ENCODE peak calls at places on chromosomes 12 and 14, in eight cellular contexts. One of them, this sample, is unnamed.

GRCh38 chr14:37150414-37150813 is 22.0 kb downstream of the SLC25A21 start:
- DNase-seq in transverse colon: no peak
- DNase-seq in gastrocnemius medialis: no peak
- DNase-seq in stomach: no peak
- DNase-seq in sigmoid colon: no peak
- DNase-seq in IMR-90: peak
- DNase-seq in H54: no peak
- DNase-seq in adrenal gland: no peak
- DNase-seq in this sample: no peak

GRCh38 chr14:50230601-50231474 is 540 bp downstream of the SOS2 start:
- DNase-seq in transverse colon: peak
- DNase-seq in gastrocnemius medialis: peak
- DNase-seq in stomach: peak
- DNase-seq in sigmoid colon: peak
- DNase-seq in IMR-90: peak
- DNase-seq in H54: peak
- DNase-seq in adrenal gland: peak
- DNase-seq in this sample: no peak

GRCh38 chr14:68088463-68088862 is 268.9 kb downstream of the RAD51B start:
- DNase-seq in transverse colon: no peak
- DNase-seq in gastrocnemius medialis: no peak
- DNase-seq in stomach: no peak
- DNase-seq in sigmoid colon: peak
- DNase-seq in IMR-90: peak
- DNase-seq in H54: peak
- DNase-seq in adrenal gland: no peak
- DNase-seq in this sample: no peak

GRCh38 chr12:59093090-59093489 is 172.8 kb upstream of the LRIG3 start:
- DNase-seq in transverse colon: no peak
- DNase-seq in gastrocnemius medialis: no peak
- DNase-seq in stomach: no peak
- DNase-seq in sigmoid colon: no peak
- DNase-seq in IMR-90: peak
- DNase-seq in H54: no peak
- DNase-seq in adrenal gland: no peak
- DNase-seq in this sample: no peak

GRCh38 chr14:75168586-75169335 is 7.7 kb downstream of the TMED10 start:
- DNase-seq in transverse colon: no peak
- DNase-seq in gastrocnemius medialis: no peak
- DNase-seq in stomach: no peak
- DNase-seq in sigmoid colon: no peak
- DNase-seq in IMR-90: peak
- DNase-seq in H54: no peak
- DNase-seq in adrenal gland: no peak
- DNase-seq in this sample: no peak

GRCh38 chr12:46950116-46950515 is 124.3 kb upstream of the SLC38A4 start:
- DNase-seq in transverse colon: no peak
- DNase-seq in gastrocnemius medialis: no peak
- DNase-seq in stomach: no peak
- DNase-seq in sigmoid colon: no peak
- DNase-seq in IMR-90: no peak
- DNase-seq in H54: no peak
- DNase-seq in adrenal gland: no peak
- DNase-seq in this sample: no peak

GRCh38 chr12:88895634-88896033 is 315.4 kb upstream of the KITLG start:
- DNase-seq in transverse colon: no peak
- DNase-seq in gastrocnemius medialis: no peak
- DNase-seq in stomach: no peak
- DNase-seq in sigmoid colon: no peak
- DNase-seq in IMR-90: peak
- DNase-seq in H54: no peak
- DNase-seq in adrenal gland: no peak
- DNase-seq in this sample: no peak

GRCh38 chr14:85535916-85536834 is 6.2 kb downstream of the FLRT2 start:
- DNase-seq in transverse colon: no peak
- DNase-seq in gastrocnemius medialis: no peak
- DNase-seq in stomach: no peak
- DNase-seq in sigmoid colon: no peak
- DNase-seq in IMR-90: peak
- DNase-seq in H54: no peak
- DNase-seq in adrenal gland: no peak
- DNase-seq in this sample: no peak

GRCh38 chr12:59665692-59666091 is 69.9 kb downstream of the SLC16A7 start:
- DNase-seq in transverse colon: no peak
- DNase-seq in gastrocnemius medialis: no peak
- DNase-seq in stomach: no peak
- DNase-seq in sigmoid colon: no peak
- DNase-seq in IMR-90: no peak
- DNase-seq in H54: no peak
- DNase-seq in adrenal gland: no peak
- DNase-seq in this sample: no peak

DNA sequence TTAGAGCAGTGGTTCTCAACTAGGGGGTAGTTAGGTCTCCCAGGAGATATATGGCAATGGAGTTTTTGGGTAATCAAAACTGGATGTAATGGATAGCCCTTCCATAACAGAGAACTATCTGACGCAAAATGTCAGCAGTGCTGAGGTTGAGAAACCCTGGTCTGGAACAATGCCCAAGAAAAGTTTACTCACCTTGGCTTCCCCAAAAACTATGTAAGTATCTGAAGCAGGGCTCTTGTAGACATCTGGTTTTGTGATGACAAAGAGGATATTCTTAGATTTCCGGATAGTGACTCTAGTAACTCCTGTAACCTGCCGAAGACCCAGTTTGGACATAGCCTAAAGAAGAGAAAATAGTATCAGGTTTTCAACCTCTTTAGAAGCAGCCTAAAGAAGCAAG is 11.8 kb downstream of the NACA start:
- DNase-seq in transverse colon: no peak
- DNase-seq in gastrocnemius medialis: no peak
- DNase-seq in stomach: no peak
- DNase-seq in sigmoid colon: no peak
- DNase-seq in IMR-90: no peak
- DNase-seq in H54: no peak
- DNase-seq in adrenal gland: no peak
- DNase-seq in this sample: no peak
- TF ChIP-seq POLR2A in transverse colon: no peak
- TF ChIP-seq POLR2A in gastrocnemius medialis: no peak
- TF ChIP-seq POLR2A in stomach: no peak
- TF ChIP-seq POLR2A in sigmoid colon: no peak
- TF ChIP-seq POLR2A in IMR-90: no peak
- TF ChIP-seq POLR2A in H54: no peak
- TF ChIP-seq POLR2A in adrenal gland: no peak
- TF ChIP-seq POLR2A in this sample: no peak

DNA sequence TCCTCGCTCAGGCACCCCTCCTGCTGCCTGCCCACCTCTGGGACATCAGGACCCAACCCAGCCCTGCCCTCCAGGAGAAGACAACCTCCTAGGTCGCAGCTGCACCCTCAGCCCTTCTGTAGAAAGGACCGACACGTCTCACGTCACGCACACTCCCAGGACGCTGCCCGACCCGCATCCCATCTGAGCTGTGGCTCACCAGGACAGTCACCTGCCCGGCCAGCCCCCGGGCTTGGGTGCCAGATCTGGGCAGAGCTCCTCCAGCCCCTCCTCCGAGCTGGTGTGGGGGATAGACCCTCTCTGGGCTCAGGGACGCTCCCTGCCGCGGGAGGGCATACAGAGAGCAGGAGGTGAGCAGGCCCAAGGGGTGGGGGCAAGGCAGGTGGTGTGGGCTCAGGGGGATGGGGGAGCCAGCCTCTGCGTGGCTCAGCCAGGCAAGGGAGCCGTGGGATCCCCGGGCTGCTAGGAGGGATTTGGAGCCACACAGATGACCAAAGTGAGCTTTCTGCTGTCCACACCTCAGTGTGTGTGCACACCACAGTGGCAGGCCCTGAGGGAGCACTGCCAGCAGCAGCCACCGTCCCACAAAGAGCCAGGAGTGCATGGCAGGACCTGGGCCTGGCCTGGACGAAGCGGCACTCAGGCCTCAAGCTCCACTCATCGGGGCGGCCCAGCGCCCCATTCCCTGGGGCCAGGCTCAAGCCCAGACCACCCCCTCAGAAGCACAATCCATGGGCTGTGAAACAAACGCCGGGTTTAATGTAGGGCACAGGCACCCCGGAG is 13.6 kb downstream of the DEGS2 start:
- DNase-seq in transverse colon: no peak
- DNase-seq in gastrocnemius medialis: no peak
- DNase-seq in stomach: no peak
- DNase-seq in sigmoid colon: no peak
- DNase-seq in IMR-90: no peak
- DNase-seq in H54: no peak
- DNase-seq in adrenal gland: no peak
- DNase-seq in this sample: no peak
- TF ChIP-seq POLR2A in transverse colon: no peak
- TF ChIP-seq POLR2A in gastrocnemius medialis: no peak
- TF ChIP-seq POLR2A in stomach: no peak
- TF ChIP-seq POLR2A in sigmoid colon: no peak
- TF ChIP-seq POLR2A in IMR-90: no peak
- TF ChIP-seq POLR2A in H54: no peak
- TF ChIP-seq POLR2A in adrenal gland: no peak
- TF ChIP-seq POLR2A in this sample: no peak

GRCh38 chr12:6186114-6186827 is 13.9 kb upstream of the CD9 start:
- DNase-seq in transverse colon: no peak
- DNase-seq in gastrocnemius medialis: no peak
- DNase-seq in stomach: no peak
- DNase-seq in sigmoid colon: no peak
- DNase-seq in IMR-90: no peak
- DNase-seq in H54: no peak
- DNase-seq in adrenal gland: no peak
- DNase-seq in this sample: no peak
- TF ChIP-seq POLR2A in transverse colon: no peak
- TF ChIP-seq POLR2A in gastrocnemius medialis: no peak
- TF ChIP-seq POLR2A in stomach: no peak
- TF ChIP-seq POLR2A in sigmoid colon: no peak
- TF ChIP-seq POLR2A in IMR-90: no peak
- TF ChIP-seq POLR2A in H54: no peak
- TF ChIP-seq POLR2A in adrenal gland: no peak
- TF ChIP-seq POLR2A in this sample: no peak

DNA sequence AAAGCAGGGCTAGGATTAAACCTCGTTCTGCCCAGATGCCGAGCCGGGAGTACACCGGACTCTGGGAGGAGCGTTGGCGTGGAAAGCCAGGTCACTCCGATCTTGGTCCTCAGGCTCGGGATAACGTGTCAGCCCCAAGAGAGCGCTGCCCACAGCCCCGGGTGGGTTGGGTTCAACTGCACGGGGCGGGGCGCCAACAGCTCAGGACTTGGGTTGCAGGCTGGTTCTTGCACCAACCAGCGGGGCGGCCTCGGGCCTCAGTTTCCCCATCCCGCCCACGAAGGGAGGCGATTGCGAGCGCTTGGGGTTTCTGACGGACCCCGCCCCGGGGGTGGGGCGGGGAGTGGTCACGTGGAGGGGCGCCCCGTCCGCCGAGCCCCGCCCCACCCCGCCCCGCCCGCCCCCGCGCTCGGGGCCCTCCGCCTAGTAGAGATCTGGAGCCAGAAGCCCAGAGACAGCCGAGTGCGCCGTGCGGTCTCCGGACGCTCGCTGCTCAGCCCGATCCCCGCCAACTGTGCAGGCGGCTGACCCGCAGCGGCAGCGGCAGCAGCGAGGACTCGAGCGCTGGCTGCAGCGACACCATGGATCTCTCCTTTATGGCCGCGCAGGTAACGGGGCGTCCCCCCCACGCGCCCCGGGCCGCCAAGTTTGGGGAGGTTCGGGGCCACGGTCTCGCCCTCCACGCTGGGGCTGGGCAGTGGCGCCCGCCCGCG is at the start of gene C14orf132:
- DNase-seq in transverse colon: peak
- DNase-seq in gastrocnemius medialis: no peak
- DNase-seq in stomach: peak
- DNase-seq in sigmoid colon: peak
- DNase-seq in IMR-90: peak
- DNase-seq in H54: peak
- DNase-seq in adrenal gland: peak
- DNase-seq in this sample: no peak
- TF ChIP-seq POLR2A in transverse colon: peak
- TF ChIP-seq POLR2A in gastrocnemius medialis: peak
- TF ChIP-seq POLR2A in stomach: no peak
- TF ChIP-seq POLR2A in sigmoid colon: peak
- TF ChIP-seq POLR2A in IMR-90: peak
- TF ChIP-seq POLR2A in H54: peak
- TF ChIP-seq POLR2A in adrenal gland: peak
- TF ChIP-seq POLR2A in this sample: peak

GRCh38 chr12:11651785-11652184 is 2.3 kb downstream of the ETV6 start:
- DNase-seq in transverse colon: peak
- DNase-seq in gastrocnemius medialis: no peak
- DNase-seq in stomach: no peak
- DNase-seq in sigmoid colon: no peak
- DNase-seq in IMR-90: peak
- DNase-seq in H54: no peak
- DNase-seq in adrenal gland: no peak
- DNase-seq in this sample: no peak

GRCh38 chr12:11654338-11654737 is 4.9 kb downstream of the ETV6 start:
- DNase-seq in transverse colon: no peak
- DNase-seq in gastrocnemius medialis: no peak
- DNase-seq in stomach: no peak
- DNase-seq in sigmoid colon: no peak
- DNase-seq in IMR-90: no peak
- DNase-seq in H54: no peak
- DNase-seq in adrenal gland: no peak
- DNase-seq in this sample: no peak

GRCh38 chr12:11652351-11653040 is 3.0 kb downstream of the ETV6 start:
- DNase-seq in transverse colon: peak
- DNase-seq in gastrocnemius medialis: peak
- DNase-seq in stomach: peak
- DNase-seq in sigmoid colon: peak
- DNase-seq in IMR-90: peak
- DNase-seq in H54: no peak
- DNase-seq in adrenal gland: peak
- DNase-seq in this sample: no peak

GRCh38 chr12:11651377-11651776 is 1.9 kb downstream of the ETV6 start:
- DNase-seq in transverse colon: no peak
- DNase-seq in gastrocnemius medialis: no peak
- DNase-seq in stomach: no peak
- DNase-seq in sigmoid colon: no peak
- DNase-seq in IMR-90: no peak
- DNase-seq in H54: no peak
- DNase-seq in adrenal gland: no peak
- DNase-seq in this sample: no peak

GRCh38 chr12:11653215-11653753 is 3.8 kb downstream of the ETV6 start:
- DNase-seq in transverse colon: peak
- DNase-seq in gastrocnemius medialis: no peak
- DNase-seq in stomach: no peak
- DNase-seq in sigmoid colon: no peak
- DNase-seq in IMR-90: peak
- DNase-seq in H54: no peak
- DNase-seq in adrenal gland: no peak
- DNase-seq in this sample: no peak
- TF ChIP-seq POLR2A in transverse colon: no peak
- TF ChIP-seq POLR2A in gastrocnemius medialis: no peak
- TF ChIP-seq POLR2A in stomach: no peak
- TF ChIP-seq POLR2A in sigmoid colon: no peak
- TF ChIP-seq POLR2A in IMR-90: no peak
- TF ChIP-seq POLR2A in H54: no peak
- TF ChIP-seq POLR2A in adrenal gland: no peak
- TF ChIP-seq POLR2A in this sample: no peak